ENCODE peak calls at places on chromosome 18, in five cellular contexts. S is M059J, B is GM19239, J is cardiac muscle cell, O is transverse colon. H is an unnamed sample.

GRCh38 chr18:10022365-10022764 is 108.5 kb downstream of the VAPA start:
- DNase-seq in S (no peak), B (no peak), J (no peak), O (no peak), H (no peak)

GRCh38 chr18:76658627-76659026 is 163.6 kb upstream of the ZNF516 start:
- DNase-seq in S (no peak), B (no peak), J (no peak), O (no peak), H (no peak)

GRCh38 chr18:2910751-2911425 is 64.1 kb downstream of the EMILIN2 start:
- DNase-seq in S (no peak), B (no peak), J (no peak), O (no peak), H (no peak)

GRCh38 chr18:48167901-48168300 is 237.4 kb upstream of the SMAD2 start:
- DNase-seq in S (no peak), B (no peak), J (no peak), O (peak), H (no peak)

GRCh38 chr18:2482711-2483475 is 88.4 kb downstream of the METTL4 start:
- DNase-seq in S (peak), B (no peak), J (no peak), O (no peak), H (no peak)

GRCh38 chr18:10197097-10197496 is 257.3 kb upstream of the APCDD1 start:
- DNase-seq in S (no peak), B (no peak), J (no peak), O (no peak), H (no peak)

GRCh38 chr18:28153485-28154065 is 23.4 kb downstream of the CDH2 start:
- DNase-seq in S (no peak), B (no peak), J (no peak), O (no peak), H (no peak)

GRCh38 chr18:78975699-78976098 is 3.9 kb upstream of the SALL3 start:
- DNase-seq in S (no peak), B (no peak), J (no peak), O (no peak), H (no peak)

GRCh38 chr18:39462436-39462835 is 1896.8 kb upstream of the CELF4 start:
- DNase-seq in S (peak), B (no peak), J (peak), O (no peak), H (no peak)

GRCh38 chr18:79608069-79608468 is 71.5 kb upstream of the CTDP1 start:
- DNase-seq in S (no peak), B (no peak), J (no peak), O (no peak), H (no peak)

GRCh38 chr18:13629841-13630747 is 96.3 kb downstream of the FAM210A start:
- DNase-seq in S (peak), B (peak), J (peak), O (peak), H (peak)

GRCh38 chr18:9683418-9684396 is 24.4 kb upstream of the RAB31 start:
- DNase-seq in S (peak), B (no peak), J (peak), O (no peak), H (no peak)

GRCh38 chr18:58781627-58782194 is 83.0 kb upstream of the ZNF532 start:
- DNase-seq in S (peak), B (peak), J (peak), O (peak), H (peak)

GRCh38 chr18:61957801-61958516 is 65.2 kb upstream of the RNF152 start:
- DNase-seq in S (peak), B (no peak), J (peak), O (no peak), H (no peak)

GRCh38 chr18:13290856-13291271 is 72.3 kb downstream of the LDLRAD4 start:
- DNase-seq in S (no peak), B (no peak), J (no peak), O (no peak), H (no peak)

GRCh38 chr18:67731853-67732252 is 215.3 kb upstream of the DSEL start:
- DNase-seq in S (peak), B (no peak), J (no peak), O (no peak), H (no peak)

GRCh38 chr18:28007841-28008240 is 169.1 kb downstream of the CDH2 start:
- DNase-seq in S (peak), B (no peak), J (peak), O (no peak), H (no peak)

GRCh38 chr18:59478591-59478990 is 119.5 kb upstream of the LMAN1 start:
- DNase-seq in S (no peak), B (no peak), J (peak), O (no peak), H (no peak)

GRCh38 chr18:8719192-8719591 is 13.8 kb downstream of the MTCL1 start:
- DNase-seq in S (no peak), B (no peak), J (no peak), O (no peak), H (no peak)

GRCh38 chr18:73688851-73689659 is 458.6 kb downstream of the FBXO15 start:
- DNase-seq in S (peak), B (no peak), J (peak), O (no peak), H (no peak)

GRCh38 chr18:58069721-58070292 is 25.8 kb downstream of the NEDD4L start:
- DNase-seq in S (no peak), B (no peak), J (no peak), O (no peak), H (no peak)